ENCODE peak calls at places on chromosomes 3 and 15, in four cellular contexts. L, O, D and M are unnamed samples.

GRCh38 chr3:159634414-159634813 is 354.2 kb upstream of the IL12A start:
- DNase-seq in L (peak), O (peak), D (no peak), M (peak)

GRCh38 chr3:171018151-171018935 is 8.2 kb downstream of the SLC2A2 start:
- DNase-seq in L (peak), O (no peak), D (no peak), M (no peak)

GRCh38 chr3:249587-250262 is 53.2 kb downstream of the CHL1 start:
- DNase-seq in L (no peak), O (no peak), D (no peak), M (no peak)

GRCh38 chr3:129596194-129597086 is 10.0 kb downstream of the PLXND1 start:
- DNase-seq in L (peak), O (peak), D (no peak), M (no peak)

GRCh38 chr3:66557166-66557565 is 56.3 kb upstream of the LRIG1 start:
- DNase-seq in L (no peak), O (no peak), D (no peak), M (no peak)

GRCh38 chr3:196531418-196531817 is 16.3 kb upstream of the SMCO1 start:
- DNase-seq in L (no peak), O (no peak), D (no peak), M (peak)

GRCh38 chr15:87500240-87500639 is 756.3 kb downstream of the NTRK3 start:
- DNase-seq in L (no peak), O (no peak), D (no peak), M (no peak)

GRCh38 chr3:33115024-33115768 is 1.4 kb downstream of the CRTAP start:
- DNase-seq in L (peak), O (peak), D (peak), M (peak)

GRCh38 chr15:61654918-61655317 is 405.3 kb downstream of the VPS13C start:
- DNase-seq in L (no peak), O (no peak), D (no peak), M (no peak)

GRCh38 chr3:100399341-100400071 is 1.4 kb downstream of the TOMM70 start:
- DNase-seq in L (no peak), O (no peak), D (no peak), M (no peak)

GRCh38 chr3:118682916-118683315 is 351.7 kb downstream of the IGSF11 start:
- DNase-seq in L (no peak), O (no peak), D (no peak), M (no peak)

GRCh38 chr15:68561146-68561545 is 17.6 kb upstream of the CORO2B start:
- DNase-seq in L (no peak), O (no peak), D (no peak), M (no peak)

GRCh38 chr3:31157893-31158620 is 263.6 kb upstream of the GADL1 start:
- DNase-seq in L (peak), O (no peak), D (no peak), M (peak)

GRCh38 chr15:49187537-49188245 is 17.6 kb downstream of the GALK2 start:
- DNase-seq in L (peak), O (peak), D (no peak), M (peak)

GRCh38 chr3:9649791-9650521 is 651 bp downstream of the MTMR14 start:
- DNase-seq in L (no peak), O (no peak), D (no peak), M (no peak)

GRCh38 chr15:67307156-67307555 is 52.6 kb downstream of the IQCH start:
- DNase-seq in L (no peak), O (peak), D (no peak), M (peak)

GRCh38 chr3:51362476-51362875 is 22.6 kb upstream of the MANF start:
- DNase-seq in L (no peak), O (no peak), D (no peak), M (no peak)

GRCh38 chr3:127577448-127577847 is 13.1 kb downstream of the TPRA1 start:
- DNase-seq in L (no peak), O (no peak), D (no peak), M (no peak)

GRCh38 chr3:151770941-151771340 is 37.2 kb downstream of the AADACL2 start:
- DNase-seq in L (peak), O (no peak), D (no peak), M (peak)

GRCh38 chr3:23992051-23992628 is 47.1 kb downstream of the NR1D2 start:
- DNase-seq in L (peak), O (peak), D (no peak), M (peak)

GRCh38 chr3:14691239-14691638 is 16.3 kb downstream of the C3orf20 start:
- DNase-seq in L (no peak), O (no peak), D (no peak), M (no peak)

GRCh38 chr3:180383332-180384020 is 218.5 kb upstream of the TTC14 start:
- DNase-seq in L (no peak), O (peak), D (no peak), M (peak)
- H3K27ac ChIP-seq in L (no peak), O (no peak), D (no peak), M (peak)

DNA sequence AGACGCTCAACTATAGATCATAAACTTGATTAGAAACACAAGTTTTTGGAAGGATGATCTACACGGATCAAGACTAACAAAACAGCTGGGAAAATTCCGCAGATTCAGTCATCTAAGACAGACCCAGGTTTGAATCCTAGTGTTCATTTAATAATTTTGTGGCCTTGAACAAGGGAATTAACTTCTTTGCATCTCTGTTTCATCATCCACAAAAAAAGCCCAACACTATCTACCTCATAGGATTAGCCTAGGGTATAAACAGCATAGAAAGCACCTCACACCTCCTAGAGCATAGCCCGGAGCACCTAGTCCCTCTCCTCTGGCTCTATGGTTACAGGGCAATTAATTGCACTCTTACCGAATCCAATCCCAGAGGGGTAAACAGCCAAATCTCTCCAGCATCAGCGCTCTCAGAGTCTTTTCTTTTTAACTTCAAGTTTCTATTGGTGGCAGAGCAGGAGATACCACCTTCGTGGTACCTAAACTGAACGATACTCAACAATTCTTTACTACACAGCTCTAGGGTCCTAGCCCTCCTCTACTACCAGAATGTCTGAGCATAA is 3.5 kb downstream of the TBL1XR1 start:
- DNase-seq in L (no peak), O (no peak), D (no peak), M (no peak)
- H3K9ac ChIP-seq in L (peak), O (no peak), D (no peak), M (no peak)

GRCh38 chr3:178318957-178319528 is 217.2 kb upstream of the KCNMB2 start:
- DNase-seq in L (peak), O (no peak), D (no peak), M (no peak)

GRCh38 chr3:178320481-178321352 is 215.5 kb upstream of the KCNMB2 start:
- DNase-seq in L (peak), O (peak), D (no peak), M (peak)

DNA sequence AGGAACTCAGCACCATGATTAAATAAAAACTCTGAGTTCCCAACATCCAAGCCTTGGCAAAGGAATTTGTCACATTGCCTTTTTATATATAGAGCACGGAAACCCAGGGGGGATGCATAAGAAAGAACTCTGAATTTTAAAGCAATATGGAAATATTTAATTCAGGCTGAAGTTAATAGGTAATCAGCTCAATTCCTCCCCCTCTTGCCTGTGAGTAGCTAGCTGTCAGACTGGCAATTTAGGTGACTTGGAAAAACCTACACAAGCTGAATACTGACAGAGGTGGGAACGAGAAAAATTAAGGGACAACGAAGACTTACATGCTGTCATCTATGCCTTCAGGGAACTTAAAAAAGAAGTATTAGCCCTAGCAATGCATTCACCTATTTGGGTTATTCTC is 217.8 kb upstream of the KCNMB2 start:
- DNase-seq in L (no peak), O (no peak), D (no peak), M (no peak)
- H3K27ac ChIP-seq in L (no peak), O (no peak), D (no peak), M (no peak)

DNA sequence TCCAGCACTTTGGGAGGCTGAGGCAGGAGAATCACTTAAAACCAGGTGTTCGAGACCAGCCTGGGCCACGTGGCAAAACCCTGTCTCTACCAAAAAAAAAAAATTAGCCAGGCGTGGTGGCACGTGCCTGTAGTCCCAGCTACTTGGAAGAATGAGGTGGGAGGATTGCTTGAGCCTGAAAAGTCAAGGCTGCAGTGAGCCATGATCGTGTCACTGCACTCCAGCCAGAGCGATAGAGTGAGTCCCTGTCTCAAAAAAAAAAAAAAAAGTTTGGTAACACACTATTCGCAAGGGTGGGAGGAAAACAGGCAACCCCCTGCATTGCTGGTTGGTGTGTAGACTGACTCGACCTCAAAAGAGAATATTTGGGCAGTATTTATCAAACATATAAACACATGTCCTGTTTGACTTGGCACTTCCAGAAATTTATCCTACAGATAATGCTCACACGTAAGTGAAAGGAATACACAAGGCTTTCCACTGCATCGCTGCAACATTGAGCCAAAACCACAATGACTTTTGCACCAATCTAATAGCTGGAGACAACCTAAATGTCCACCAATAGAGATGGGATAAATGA is 3.1 kb upstream of the ANPEP start:
- DNase-seq in L (peak), O (peak), D (no peak), M (peak)
- H3K9ac ChIP-seq in L (no peak), O (no peak), D (no peak), M (peak)

GRCh38 chr3:157767602-157768001 is 264.4 kb upstream of the VEPH1 start:
- DNase-seq in L (peak), O (no peak), D (no peak), M (peak)
- H3K27ac ChIP-seq in L (no peak), O (no peak), D (no peak), M (no peak)

DNA sequence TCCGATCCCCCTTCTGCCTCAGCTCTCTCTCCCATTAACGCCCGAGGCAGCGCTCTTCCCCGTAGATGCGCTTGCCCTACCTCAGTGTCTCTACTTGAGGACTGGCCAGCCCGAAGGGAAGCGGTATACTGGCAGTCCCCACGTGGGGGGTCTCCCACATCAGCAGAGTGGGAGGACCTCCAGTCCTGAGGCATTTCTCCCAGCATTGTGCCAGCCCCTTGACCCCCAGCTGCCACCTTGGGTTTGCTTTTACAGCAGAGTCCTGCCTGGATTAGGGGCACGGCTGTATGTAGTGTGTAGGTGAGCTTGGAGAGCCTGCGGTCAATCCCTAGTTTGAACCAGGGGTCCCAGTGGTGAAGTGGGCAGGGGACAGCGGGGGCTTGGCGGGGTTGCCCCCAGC is 767 bp downstream of the SEMA3F start:
- DNase-seq in L (no peak), O (no peak), D (no peak), M (no peak)
- H3K9ac ChIP-seq in L (peak), O (peak), D (peak), M (peak)

DNA sequence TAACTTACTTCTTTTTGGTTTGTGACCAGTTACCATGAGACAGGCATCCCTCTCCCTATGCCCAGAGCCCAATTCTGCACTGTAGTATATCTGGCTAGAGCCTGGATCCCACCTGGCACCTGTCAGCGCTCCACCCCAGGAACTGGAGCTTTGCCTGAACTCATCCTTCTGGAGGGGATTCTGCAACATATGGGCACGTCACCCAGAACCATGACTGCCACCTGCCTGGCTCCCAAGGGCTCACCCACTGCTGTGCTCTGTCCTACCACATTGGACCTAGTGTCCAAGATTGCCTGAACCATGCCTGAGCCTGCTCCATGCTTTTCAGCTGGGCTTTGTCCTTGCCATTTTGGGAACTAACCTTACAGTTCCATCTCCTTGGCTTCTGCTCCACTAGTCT is 21.1 kb upstream of the GAP43 start:
- DNase-seq in L (no peak), O (no peak), D (no peak), M (no peak)
- H3K27ac ChIP-seq in L (no peak), O (no peak), D (no peak), M (no peak)

GRCh38 chr3:197593046-197593380 is 37.2 kb upstream of the BDH1 start:
- DNase-seq in L (no peak), O (no peak), D (no peak), M (no peak)

GRCh38 chr3:197597335-197597734 is 41.6 kb upstream of the BDH1 start:
- DNase-seq in L (no peak), O (no peak), D (no peak), M (no peak)

GRCh38 chr3:197598404-197598980 is 42.7 kb upstream of the BDH1 start:
- DNase-seq in L (no peak), O (no peak), D (no peak), M (no peak)

GRCh38 chr3:197592361-197593045 is 36.7 kb upstream of the BDH1 start:
- DNase-seq in L (no peak), O (no peak), D (no peak), M (no peak)

DNA sequence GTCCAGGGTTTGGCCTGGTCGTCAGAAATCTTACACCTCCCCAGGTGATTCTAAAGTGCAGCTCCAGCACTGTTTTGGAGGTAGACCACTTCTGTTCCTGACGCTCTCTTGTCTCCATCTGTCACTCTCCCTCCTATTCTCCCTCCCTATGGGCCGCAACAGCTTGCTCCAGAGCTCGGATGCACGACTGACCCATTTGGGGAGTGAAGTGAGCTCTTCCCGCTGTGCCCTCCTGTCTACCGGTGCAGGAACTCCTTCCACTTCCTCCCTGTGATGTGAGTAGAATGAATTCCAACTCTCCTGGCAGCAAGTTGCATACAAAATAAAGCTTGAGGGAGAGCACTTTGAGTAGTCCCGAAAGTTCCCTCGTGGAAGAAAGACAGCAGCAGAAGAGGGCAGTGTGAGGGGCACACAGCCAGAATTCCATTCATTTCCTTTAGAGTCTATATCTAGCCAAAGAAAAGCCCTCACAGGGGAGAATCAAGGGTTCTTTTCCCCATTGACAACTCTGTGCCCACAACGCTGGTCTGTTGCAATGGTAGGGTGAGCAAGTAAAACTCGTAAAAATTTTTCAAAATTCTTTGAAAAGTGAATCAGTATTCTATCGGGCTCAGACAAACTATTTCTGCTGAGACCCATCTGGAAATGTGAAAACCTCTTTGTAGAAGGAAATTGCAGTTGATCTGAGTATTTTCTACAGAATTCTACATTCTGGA is 39.9 kb upstream of the BDH1 start:
- DNase-seq in L (no peak), O (no peak), D (no peak), M (no peak)
- H3K9ac ChIP-seq in L (no peak), O (no peak), D (no peak), M (no peak)

GRCh38 chr15:39365873-39366272 is 215.0 kb upstream of the THBS1 start:
- DNase-seq in L (no peak), O (no peak), D (no peak), M (no peak)

GRCh38 chr15:39365161-39365560 is 215.7 kb upstream of the THBS1 start:
- DNase-seq in L (peak), O (peak), D (no peak), M (no peak)

GRCh38 chr15:39363761-39364586 is 216.9 kb upstream of the THBS1 start:
- DNase-seq in L (peak), O (no peak), D (no peak), M (peak)

GRCh38 chr15:39362832-39363561 is 217.9 kb upstream of the THBS1 start:
- DNase-seq in L (peak), O (peak), D (no peak), M (no peak)

DNA sequence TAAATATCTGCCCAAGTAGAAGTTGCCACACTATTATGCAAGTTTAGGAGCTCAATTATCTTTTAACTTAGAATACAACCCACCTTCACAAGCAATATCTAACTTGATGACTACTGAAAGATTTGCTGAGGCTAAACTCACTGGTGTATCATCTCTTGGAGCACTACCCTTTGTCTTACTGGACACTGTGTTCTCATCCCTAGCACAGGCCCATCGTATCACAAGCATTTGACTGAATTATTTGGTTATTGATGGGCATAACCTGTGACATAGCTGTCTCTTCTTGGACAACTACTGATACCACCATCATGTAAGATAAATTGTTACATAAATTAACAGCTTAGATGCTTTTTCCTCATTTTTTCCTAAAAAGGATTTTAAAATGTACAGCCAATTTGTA is 216.2 kb upstream of the THBS1 start:
- DNase-seq in L (no peak), O (no peak), D (no peak), M (no peak)
- H3K27ac ChIP-seq in L (no peak), O (no peak), D (no peak), M (no peak)